ENCODE peak calls at places on chromosomes 1 and 21, in nine cellular contexts. X is prostate gland, A is kidney glomerular epithelial cell, V is Kasumi-1, B is mucosa of descending colon, E is M059J, H is T-helper 2 cell, D is T-helper 22 cell, Y is NCI-H446 treated with DMSO at 0.1 percent for 48 hours. S is an unnamed sample.

GRCh38 chr1:36609241-36610027 is 126.7 kb upstream of the CSF3R start:
- DNase-seq in E (peak), H (no peak), D (no peak), B (peak), V (peak), A (peak), Y (peak), X (no peak), S (no peak)

GRCh38 chr1:68470388-68470970 is 20.7 kb upstream of the RPE65 start:
- DNase-seq in E (peak), A (peak), B (peak), X (no peak), Y (peak), H (no peak), D (no peak), V (peak), S (no peak)

GRCh38 chr1:80633947-80634710 is 1166.6 kb upstream of the ADGRL2 start:
- DNase-seq in Y (no peak), V (no peak), H (no peak), X (no peak), B (no peak), D (no peak), E (no peak), A (no peak), S (no peak)

GRCh38 chr1:42949312-42950145 is 9.1 kb downstream of the SLC2A1 start:
- DNase-seq in Y (no peak), E (peak), X (no peak), H (no peak), B (no peak), D (no peak), V (no peak), A (no peak), S (no peak)

GRCh38 chr1:185514296-185514695 is 197.3 kb upstream of the IVNS1ABP start:
- DNase-seq in H (no peak), E (no peak), D (no peak), X (no peak), B (no peak), Y (no peak), V (no peak), A (no peak), S (no peak)

GRCh38 chr1:41098657-41099207 is 77.2 kb upstream of the SLFNL1 start:
- DNase-seq in D (no peak), V (no peak), Y (no peak), X (no peak), H (no peak), B (no peak), E (no peak), A (no peak), S (no peak)

GRCh38 chr1:224448428-224449017 is 13.9 kb upstream of the WDR26 start:
- DNase-seq in X (no peak), E (no peak), D (no peak), H (no peak), B (no peak), V (no peak), Y (no peak), A (no peak), S (no peak)

GRCh38 chr1:46535063-46535462 is 16.4 kb downstream of the KNCN start:
- DNase-seq in D (no peak), V (peak), H (no peak), E (peak), X (no peak), A (no peak), Y (no peak), B (peak), S (no peak)

GRCh38 chr1:225464851-225465792 is 37.3 kb upstream of the LBR start:
- DNase-seq in B (no peak), H (no peak), E (peak), A (no peak), X (no peak), Y (no peak), D (no peak), V (no peak), S (no peak)

GRCh38 chr1:213135572-213135971 is 84.5 kb downstream of the RPS6KC1 start:
- DNase-seq in D (no peak), X (no peak), E (no peak), H (no peak), V (no peak), B (no peak), Y (no peak), A (peak), S (no peak)

GRCh38 chr1:71921935-71922559 is 360.3 kb downstream of the NEGR1 start:
- DNase-seq in A (no peak), Y (no peak), X (no peak), V (no peak), E (no peak), H (no peak), D (no peak), B (no peak), S (no peak)

GRCh38 chr1:46244656-46245371 is 2.7 kb upstream of the RAD54L start:
- DNase-seq in H (no peak), Y (peak), A (no peak), V (peak), X (no peak), D (no peak), B (no peak), E (peak), S (no peak)

GRCh38 chr1:152878042-152878441 is at the start of gene SMCP:
- DNase-seq in B (no peak), D (no peak), H (no peak), E (no peak), X (no peak), Y (no peak), V (no peak), A (no peak), S (no peak)

GRCh38 chr1:3312894-3313578 is 141.4 kb upstream of the ARHGEF16 start:
- DNase-seq in E (peak), V (no peak), B (peak), Y (no peak), X (peak), H (no peak), D (no peak), A (peak), S (no peak)

GRCh38 chr1:112390775-112391602 is 5.0 kb upstream of the CTTNBP2NL start:
- DNase-seq in X (peak), V (peak), Y (peak), E (peak), B (peak), A (peak), H (peak), D (peak), S (peak)

GRCh38 chr1:37734629-37735591 is 30.0 kb downstream of the EPHA10 start:
- DNase-seq in B (peak), V (no peak), H (no peak), D (no peak), E (no peak), X (no peak), Y (no peak), A (no peak), S (no peak)

GRCh38 chr1:14681182-14681581 is 82.7 kb downstream of the KAZN start:
- DNase-seq in V (no peak), X (no peak), D (no peak), A (peak), H (no peak), E (peak), Y (no peak), B (no peak), S (no peak)

GRCh38 chr1:47474278-47475193 is 36.7 kb downstream of the FOXD2 start:
- DNase-seq in V (no peak), E (no peak), H (no peak), A (no peak), X (no peak), D (no peak), B (no peak), Y (no peak), S (no peak)

GRCh38 chr1:207424570-207425131 is 29.5 kb upstream of the CR2 start:
- DNase-seq in H (no peak), D (no peak), B (no peak), A (no peak), V (no peak), X (no peak), Y (no peak), E (no peak), S (no peak)

GRCh38 chr1:226125097-226125630 is 61.4 kb downstream of the ACBD3 start:
- DNase-seq in V (peak), X (peak), Y (peak), H (peak), E (peak), A (peak), B (peak), D (peak), S (no peak)

GRCh38 chr1:163054056-163054706 is 15.0 kb upstream of the RGS4 start:
- DNase-seq in V (no peak), H (no peak), E (peak), Y (peak), A (peak), X (no peak), D (no peak), B (no peak), S (no peak)

GRCh38 chr1:231393668-231394067 is 28.4 kb downstream of the EGLN1 start:
- DNase-seq in E (no peak), X (no peak), D (no peak), V (no peak), Y (no peak), H (no peak), B (no peak), A (peak), S (no peak)

GRCh38 chr1:18948048-18948912 is 8.2 kb downstream of the IFFO2 start:
- DNase-seq in B (no peak), H (no peak), Y (no peak), A (peak), D (peak), E (peak), V (no peak), X (no peak), S (no peak)

GRCh38 chr1:156464825-156465452 is 35.6 kb downstream of the MEF2D start:
- DNase-seq in D (no peak), Y (no peak), E (no peak), A (no peak), H (no peak), X (no peak), B (no peak), V (no peak), S (no peak)

GRCh38 chr1:32759997-32760623 is 57.0 kb downstream of the YARS1 start:
- DNase-seq in A (peak), Y (no peak), E (peak), B (peak), V (no peak), H (no peak), X (peak), D (no peak), S (no peak)

GRCh38 chr21:42740405-42740909 is 87.0 kb downstream of the PDE9A start:
- DNase-seq in E (no peak), V (no peak), A (no peak), H (no peak), B (no peak), D (no peak), Y (no peak), X (no peak), S (no peak)

GRCh38 chr1:8197493-8198282 is 120.2 kb upstream of the SLC45A1 start:
- DNase-seq in D (no peak), X (peak), A (peak), H (no peak), B (no peak), Y (no peak), E (peak), V (no peak), S (no peak)

GRCh38 chr1:155834296-155834926 is 22.6 kb downstream of the GON4L start:
- DNase-seq in E (peak), B (no peak), V (peak), H (no peak), A (peak), D (no peak), Y (no peak), X (no peak), S (no peak)

GRCh38 chr1:206081811-206082210 is 28.8 kb downstream of the RHEX start:
- DNase-seq in V (no peak), E (no peak), Y (no peak), D (no peak), X (no peak), H (no peak), B (no peak), A (no peak), S (no peak)

GRCh38 chr1:64019818-64020217 is 183.6 kb upstream of the UBE2U start:
- DNase-seq in Y (no peak), A (peak), D (no peak), B (peak), V (no peak), H (no peak), E (peak), X (no peak), S (no peak)

GRCh38 chr21:27315373-27315772 is 348.5 kb upstream of the ADAMTS5 start:
- DNase-seq in D (no peak), E (no peak), Y (no peak), V (no peak), A (no peak), X (no peak), H (no peak), B (no peak), S (no peak)

GRCh38 chr1:8880068-8880676 is 1.7 kb upstream of the ENO1 start:
- DNase-seq in X (peak), D (no peak), V (peak), A (peak), B (peak), H (no peak), Y (peak), E (peak), S (no peak)

GRCh38 chr1:85278853-85279314 is 2.5 kb upstream of the BCL10 start:
- DNase-seq in H (no peak), V (peak), X (peak), E (peak), B (peak), D (peak), Y (no peak), A (peak), S (no peak)

GRCh38 chr1:99662581-99663208 is 16.8 kb downstream of the PALMD start:
- DNase-seq in B (peak), Y (no peak), D (no peak), H (no peak), A (no peak), E (no peak), V (no peak), X (peak), S (no peak)

GRCh38 chr1:94269921-94270320 is 32.5 kb upstream of the ARHGAP29 start:
- DNase-seq in Y (no peak), E (no peak), A (no peak), B (no peak), D (no peak), X (no peak), V (no peak), H (no peak), S (no peak)

GRCh38 chr1:18781031-18781430 is 78.4 kb downstream of the TAS1R2 start:
- DNase-seq in D (no peak), Y (no peak), V (no peak), E (no peak), A (no peak), X (no peak), B (no peak), H (no peak), S (no peak)